ENCODE peak calls at places on chromosomes 11 and 22, in four cellular contexts. D is Caco-2, Z is Calu3, I is astrocyte. C is an unnamed sample.

GRCh38 chr11:102989379-102990047 is 34.0 kb upstream of the MMP13 start:
- DNase-seq in D (no peak), Z (no peak), I (peak), C (no peak)

GRCh38 chr22:23565288-23565941 is 14.7 kb downstream of the IGLL1 start:
- DNase-seq in D (no peak), Z (peak), I (no peak), C (no peak)

GRCh38 chr11:78694152-78694551 is 119.5 kb upstream of the NARS2 start:
- DNase-seq in D (no peak), Z (no peak), I (no peak), C (no peak)

GRCh38 chr11:67647471-67647870 is 3.1 kb downstream of the ACY3 start:
- DNase-seq in D (no peak), Z (no peak), I (no peak), C (no peak)

GRCh38 chr11:10605941-10606381 is 37.5 kb upstream of the LYVE1 start:
- DNase-seq in D (no peak), Z (no peak), I (peak), C (peak)

GRCh38 chr11:17164361-17165246 is 43.2 kb downstream of the PIK3C2A start:
- DNase-seq in D (no peak), Z (peak), I (no peak), C (no peak)

GRCh38 chr11:119375629-119376196 is 5.8 kb downstream of the USP2 start:
- DNase-seq in D (no peak), Z (no peak), I (peak), C (no peak)

GRCh38 chr22:36413022-36413770 is 25.4 kb upstream of the MYH9 start:
- DNase-seq in D (no peak), Z (no peak), I (no peak), C (no peak)

GRCh38 chr11:48020092-48020755 is 39.9 kb downstream of the PTPRJ start:
- DNase-seq in D (no peak), Z (no peak), I (no peak), C (no peak)

GRCh38 chr11:416757-417621 is 2.2 kb upstream of the SIGIRR start:
- DNase-seq in D (peak), Z (peak), I (no peak), C (no peak)

GRCh38 chr11:92300871-92301270 is 76.3 kb downstream of the FAT3 start:
- DNase-seq in D (no peak), Z (no peak), I (no peak), C (no peak)

GRCh38 chr11:96290631-96291030 is 52.4 kb downstream of the MAML2 start:
- DNase-seq in D (no peak), Z (no peak), I (no peak), C (no peak)

GRCh38 chr11:118917488-118918127 is 8.1 kb downstream of the BCL9L start:
- DNase-seq in D (peak), Z (peak), I (peak), C (no peak)

GRCh38 chr11:60889869-60890311 is 16.5 kb downstream of the PRPF19 start:
- DNase-seq in D (no peak), Z (no peak), I (no peak), C (no peak)

GRCh38 chr11:57618438-57618837 is 21.0 kb downstream of the SERPING1 start:
- DNase-seq in D (no peak), Z (no peak), I (no peak), C (no peak)

GRCh38 chr11:57615308-57615707 is 17.8 kb downstream of the SERPING1 start:
- DNase-seq in D (no peak), Z (no peak), I (no peak), C (no peak)

GRCh38 chr11:57622263-57622662 is 24.8 kb downstream of the SERPING1 start:
- DNase-seq in D (no peak), Z (no peak), I (no peak), C (no peak)

GRCh38 chr11:57616595-57616994 is 19.1 kb downstream of the SERPING1 start:
- DNase-seq in D (no peak), Z (no peak), I (no peak), C (no peak)

GRCh38 chr11:57619331-57619730 is 21.8 kb downstream of the SERPING1 start:
- DNase-seq in D (no peak), Z (no peak), I (no peak), C (no peak)
- TF ChIP-seq CTCF in D (peak), Z (no peak), I (no peak), C (peak)

GRCh38 chr22:25212337-25212736 is 7.1 kb upstream of the CRYBB2 start:
- DNase-seq in D (no peak), Z (no peak), I (no peak), C (peak)
- TF ChIP-seq CTCF in D (no peak), Z (no peak), I (no peak), C (no peak)

GRCh38 chr22:38172489-38173155 is 9.0 kb downstream of the PLA2G6 start:
- DNase-seq in D (no peak), Z (peak), I (peak), C (peak)
- TF ChIP-seq CTCF in D (no peak), Z (no peak), I (no peak), C (no peak)

GRCh38 chr11:26225643-26226042 is 106.3 kb upstream of the ANO3 start:
- DNase-seq in D (no peak), Z (no peak), I (no peak), C (no peak)

GRCh38 chr11:26228778-26229177 is 103.2 kb upstream of the ANO3 start:
- DNase-seq in D (no peak), Z (no peak), I (peak), C (no peak)

GRCh38 chr11:26229270-26229669 is 102.7 kb upstream of the ANO3 start:
- DNase-seq in D (no peak), Z (no peak), I (peak), C (no peak)

GRCh38 chr11:26227883-26228502 is 103.9 kb upstream of the ANO3 start:
- DNase-seq in D (no peak), Z (no peak), I (no peak), C (no peak)

GRCh38 chr11:26227311-26227710 is 104.6 kb upstream of the ANO3 start:
- DNase-seq in D (no peak), Z (peak), I (peak), C (no peak)
- TF ChIP-seq CTCF in D (peak), Z (peak), I (peak), C (no peak)

DNA sequence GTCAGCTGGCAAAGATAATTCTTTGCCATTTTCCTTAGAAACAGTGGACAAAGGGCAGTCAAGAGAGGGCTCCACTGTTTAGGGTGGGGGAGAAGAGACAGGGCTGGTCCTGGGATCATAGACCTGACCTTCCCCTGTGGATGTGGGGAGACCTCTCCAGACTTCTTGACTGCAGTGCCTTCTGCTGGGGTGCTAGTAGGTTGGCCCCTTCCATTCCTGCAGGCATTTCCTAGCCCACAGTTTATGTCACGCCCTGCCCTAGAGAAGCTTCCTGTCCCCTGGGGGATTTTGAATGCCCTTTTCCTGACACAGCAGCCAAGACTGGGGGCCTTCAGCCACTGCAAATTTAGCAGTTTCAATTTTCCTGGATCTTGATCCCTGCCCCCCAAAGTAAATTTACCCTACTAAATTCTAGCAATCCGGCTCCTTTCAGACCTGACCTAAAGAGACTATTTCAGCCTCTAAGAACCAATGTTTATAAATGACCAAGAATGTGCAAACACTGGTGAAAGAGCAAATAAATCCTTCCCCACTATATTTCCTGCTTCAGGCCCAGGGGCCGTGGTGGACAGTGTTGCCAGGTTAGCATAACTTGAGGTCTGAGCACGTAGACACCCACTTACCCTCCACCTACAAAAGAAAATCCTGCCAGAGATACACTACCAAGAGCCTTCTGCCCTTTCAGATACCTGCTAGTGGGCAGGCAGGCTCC is 58.4 kb downstream of the PPFIBP2 start:
- DNase-seq in D (peak), Z (no peak), I (no peak), C (no peak)
- TF ChIP-seq CTCF in D (peak), Z (peak), I (no peak), C (no peak)

GRCh38 chr11:117225553-117226170 is 6.2 kb downstream of the PCSK7 start:
- DNase-seq in D (no peak), Z (no peak), I (no peak), C (no peak)

GRCh38 chr11:117223741-117224685 is 7.9 kb downstream of the PCSK7 start:
- DNase-seq in D (no peak), Z (no peak), I (no peak), C (no peak)

GRCh38 chr11:117229411-117229810 is 2.5 kb downstream of the PCSK7 start:
- DNase-seq in D (no peak), Z (no peak), I (no peak), C (no peak)

GRCh38 chr11:117228091-117228490 is 3.8 kb downstream of the PCSK7 start:
- DNase-seq in D (no peak), Z (no peak), I (no peak), C (no peak)

GRCh38 chr11:117226388-117227385 is 5.2 kb downstream of the PCSK7 start:
- DNase-seq in D (peak), Z (peak), I (no peak), C (peak)
- TF ChIP-seq CTCF in D (peak), Z (peak), I (peak), C (peak)

C was measured in endothelial cell.